ENCODE peak calls at places on chromosomes 6 and 20, in eight cellular contexts. Y, M, H, X, W, B, S and R are unnamed samples.

GRCh38 chr20:36950432-36951197 is 893 bp downstream of the SAMHD1 start:
- DNase-seq in W (peak; percentile 15), H (no peak), X (no peak), S (peak; percentile 10), B (peak; percentile 22), Y (peak; percentile 59), M (peak; percentile 30), R (peak; percentile 66)

GRCh38 chr6:107244082-107244741 is 128.9 kb upstream of the BEND3 start:
- DNase-seq in X (peak; percentile 15), H (no peak), S (peak; percentile 27), B (no peak), Y (no peak), M (peak; percentile 36), W (no peak), R (no peak)

GRCh38 chr6:125114248-125114858 is 39.2 kb upstream of the TPD52L1 start:
- DNase-seq in B (peak; percentile 61), Y (peak; percentile 68), M (peak; percentile 35), X (no peak), W (no peak), H (peak; percentile 55), S (peak; percentile 42), R (peak; percentile 88)

GRCh38 chr6:14476793-14477531 is 359.4 kb downstream of the CD83 start:
- DNase-seq in W (no peak), S (peak; percentile 95), M (no peak), X (peak; percentile 96), H (no peak), Y (peak; percentile 91), B (peak; percentile 100), R (peak; percentile 83)

GRCh38 chr20:33545763-33546162 is 55.9 kb downstream of the CBFA2T2 start:
- DNase-seq in Y (no peak), W (no peak), B (no peak), H (no peak), M (no peak), X (no peak), S (no peak), R (no peak)

GRCh38 chr6:146551545-146551944 is 7.9 kb downstream of the RAB32 start:
- DNase-seq in Y (no peak), M (no peak), W (no peak), X (no peak), H (no peak), S (no peak), B (peak; percentile 75), R (no peak)

GRCh38 chr6:93786474-93787330 is 367.3 kb upstream of the EPHA7 start:
- DNase-seq in H (no peak), X (no peak), S (no peak), M (no peak), Y (no peak), B (no peak), W (peak; percentile 59), R (no peak)

GRCh38 chr6:142833054-142833453 is 111.9 kb downstream of the HIVEP2 start:
- DNase-seq in Y (peak; percentile 95), H (no peak), S (peak; percentile 96), M (peak; percentile 91), X (peak; percentile 95), W (no peak), B (peak; percentile 98), R (peak; percentile 77)

GRCh38 chr6:79377047-79377446 is 142.6 kb upstream of the HMGN3 start:
- DNase-seq in M (peak; percentile 3), B (no peak), H (no peak), X (peak; percentile 8), Y (peak; percentile 52), W (no peak), S (peak; percentile 13), R (peak; percentile 8)

GRCh38 chr6:68891419-68891818 is 256.3 kb downstream of the ADGRB3 start:
- DNase-seq in B (no peak), H (no peak), X (peak; percentile 22), W (no peak), M (no peak), Y (peak; percentile 4), S (peak; percentile 26), R (no peak)

GRCh38 chr6:159837141-159837490 is 37.0 kb downstream of the PNLDC1 start:
- DNase-seq in W (no peak), X (no peak), M (no peak), S (no peak), Y (no peak), H (no peak), B (no peak), R (no peak)

GRCh38 chr6:11097476-11097875 is 3.8 kb downstream of the SMIM13 start:
- DNase-seq in B (no peak), Y (no peak), H (no peak), S (no peak), M (no peak), X (no peak), W (no peak), R (no peak)

GRCh38 chr6:36204068-36204753 is 7.7 kb downstream of the BRPF3 start:
- DNase-seq in Y (no peak), W (no peak), X (no peak), S (no peak), B (no peak), M (no peak), H (no peak), R (no peak)

GRCh38 chr20:20505554-20505953 is 137.7 kb downstream of the INSM1 start:
- DNase-seq in B (no peak), S (no peak), H (no peak), W (no peak), X (no peak), M (no peak), Y (no peak), R (no peak)

GRCh38 chr6:105259912-105260889 is 80.4 kb upstream of the POPDC3 start:
- DNase-seq in S (no peak), H (no peak), X (peak; percentile 18), Y (no peak), M (no peak), B (no peak), W (peak; percentile 36), R (no peak)

DNA sequence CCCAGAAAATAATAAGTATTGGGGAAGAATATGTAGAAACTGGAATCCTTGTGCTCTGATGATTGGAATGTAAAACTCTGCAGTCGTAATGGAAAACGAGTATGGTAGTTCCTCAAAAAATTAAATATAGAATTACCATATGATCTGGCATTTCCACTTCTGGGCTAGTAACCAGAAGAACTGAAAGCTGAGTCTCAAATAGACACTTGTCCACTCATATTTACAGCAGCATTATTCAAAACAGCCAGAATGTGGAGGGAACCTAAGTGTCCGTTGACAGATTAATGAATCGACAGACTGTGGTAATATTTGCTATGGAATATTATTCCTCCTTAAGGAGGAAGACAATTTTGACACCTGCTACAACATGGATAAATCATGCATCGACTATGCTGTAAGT is 44.4 kb downstream of the FOXC1 start:
- DNase-seq in X (no peak), S (no peak), W (no peak), Y (no peak), M (no peak), H (no peak), B (no peak), R (no peak)
- H3K9ac ChIP-seq in X (no peak overlapping the region), S (no peak overlapping the region), W (no peak overlapping the region), Y (no peak overlapping the region), M (no peak overlapping the region), H (no peak overlapping the region), B (no peak overlapping the region), R (no peak overlapping the region)

GRCh38 chr6:167094436-167094819 is 28.5 kb upstream of the CCR6 start:
- DNase-seq in S (peak; percentile 1), X (peak; percentile 4), H (no peak), M (no peak), Y (no peak), W (no peak), B (no peak), R (no peak)
- H3K27me3 ChIP-seq in S (no peaks in the 10 kb centered on the region), X (no peaks in the 10 kb centered on the region), H (no peaks in the 10 kb centered on the region), M (no peaks in the 10 kb centered on the region), Y (no peaks in the 10 kb centered on the region), W (no peaks in the 10 kb centered on the region), B (no peaks in the 10 kb centered on the region), R (no peaks in the 10 kb centered on the region)

GRCh38 chr20:63177134-63177784 is 38.7 kb downstream of the YTHDF1 start:
- DNase-seq in M (no peak), S (no peak), X (no peak), Y (peak; percentile 42), H (no peak), B (no peak), W (peak; percentile 50), R (peak; percentile 3)

GRCh38 chr20:63176035-63176434 is 39.9 kb downstream of the YTHDF1 start:
- DNase-seq in Y (peak; percentile 32), M (no peak), S (no peak), B (no peak), H (no peak), X (no peak), W (peak; percentile 62), R (peak; percentile 42)

GRCh38 chr20:63177785-63178444 is 38.0 kb downstream of the YTHDF1 start:
- DNase-seq in H (no peak), M (no peak), X (no peak), S (no peak), W (peak; percentile 32), Y (no peak), B (no peak), R (peak; percentile 20)

GRCh38 chr20:63175031-63175895 is 40.7 kb downstream of the YTHDF1 start:
- DNase-seq in S (no peak), W (no peak), M (no peak), B (no peak), Y (no peak), X (no peak), H (no peak), R (no peak)

DNA sequence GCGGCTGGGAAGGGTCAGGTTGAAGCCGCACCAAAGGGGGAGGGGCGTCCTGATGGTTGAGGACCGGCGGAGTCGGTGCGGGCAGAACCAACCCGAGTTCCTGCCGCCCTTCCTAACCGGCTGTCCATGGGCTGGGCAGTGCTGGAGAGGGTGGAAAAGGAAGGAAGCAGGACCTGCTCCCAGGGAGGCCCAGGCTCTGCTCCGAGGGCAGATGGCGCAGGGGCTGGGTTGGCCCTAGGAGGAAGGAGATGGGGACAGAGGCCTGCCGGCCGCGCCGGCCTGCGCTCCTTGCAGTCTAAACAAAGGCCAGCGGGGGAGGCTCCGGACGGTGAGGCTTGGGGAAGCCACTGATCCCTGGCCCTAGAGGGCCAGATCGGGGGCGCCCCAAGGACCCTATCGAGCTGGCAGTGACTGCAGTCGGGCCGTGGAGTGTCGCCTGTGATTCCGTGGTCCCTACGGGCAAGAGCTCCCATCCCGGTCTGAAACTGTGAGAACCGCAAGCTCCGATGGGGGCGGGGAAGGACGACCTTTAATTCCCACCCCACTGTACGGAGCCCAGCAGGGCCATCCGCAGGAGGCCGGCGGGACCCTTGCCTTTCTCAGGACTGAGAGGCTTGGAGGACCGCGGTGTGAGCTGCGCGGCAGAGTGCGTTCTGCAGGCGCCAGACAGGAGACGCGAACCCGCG is 39.3 kb downstream of the YTHDF1 start:
- DNase-seq in X (no peak), M (no peak), W (peak; percentile 39), Y (no peak), H (no peak), B (no peak), S (no peak), R (no peak)
- H3K4me1 ChIP-seq in X (no peaks in the 10 kb centered on the region), M (peaks cover 7% of the 10 kb centered on the region), W (peaks cover 53% of the 10 kb centered on the region), Y (no peaks in the 10 kb centered on the region), H (peaks cover 10% of the 10 kb centered on the region), B (no peaks in the 10 kb centered on the region), S (no peaks in the 10 kb centered on the region), R (no peaks in the 10 kb centered on the region)

DNA sequence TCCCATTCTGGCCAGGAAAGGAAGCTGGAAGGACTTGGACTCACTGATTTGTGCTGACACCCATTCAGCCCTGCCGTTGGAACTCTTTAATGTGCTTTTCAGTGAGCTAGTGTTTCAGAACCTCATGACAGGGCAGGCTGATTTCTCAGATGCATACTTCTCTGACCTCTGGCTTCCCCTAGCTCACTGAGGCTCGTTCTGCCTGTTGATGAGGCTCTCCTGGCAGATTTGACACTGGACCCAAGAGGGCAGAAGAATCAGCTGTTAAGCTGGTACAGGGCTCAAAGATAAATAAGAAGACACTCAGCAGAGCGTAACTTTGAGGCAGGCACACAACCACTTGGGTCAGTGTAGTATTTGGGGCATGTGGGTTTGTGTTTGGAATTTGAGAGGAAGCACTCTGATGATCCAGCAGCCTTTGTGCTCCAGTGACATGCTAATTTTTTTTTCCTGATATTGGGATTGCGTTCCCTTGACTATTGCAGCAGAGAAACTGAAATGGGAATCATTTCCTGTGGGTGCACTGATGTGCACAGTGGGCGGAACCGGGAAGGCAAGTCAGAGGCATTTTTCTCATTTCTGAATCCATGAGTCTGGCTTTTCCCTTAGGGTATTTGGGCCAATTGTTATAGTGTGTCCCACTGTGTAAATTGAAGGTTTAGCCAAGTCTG is 80.2 kb downstream of the CARMIL1 start:
- DNase-seq in S (peak; percentile 85), W (peak; percentile 6), B (peak; percentile 50), X (peak; percentile 85), H (no peak), M (peak; percentile 58), Y (peak; percentile 88), R (peak; percentile 87)
- H3K9ac ChIP-seq in S (peak overlapping the region; percentile 32), W (no peak overlapping the region), B (peak overlapping the region; percentile 10), X (peak overlapping the region; percentile 7), H (no peak overlapping the region), M (peak overlapping the region; percentile 38), Y (peak overlapping the region; percentile 54), R (peak overlapping the region; percentile 76)